ENCODE peak calls at places on chromosomes 16 and 17, in six cellular contexts. L is stimulated activated CD4-positive, alpha-beta T cell treated with anti-CD3 and anti-CD28 coated beads, Interleukin-15, amount 100 ng/mL, for 1 hour; J is WTC11; B is fibroblast of lung; V is bronchial epithelial cell; O is iris pigment epithelial cell. P is an unnamed sample.
A peak's percentile ranks its signal among the peaks of the same experiment; 100 is the strongest.

GRCh38 chr17:54455251-54455868 is 445.3 kb upstream of the TOM1L1 start:
- DNase-seq in J (no peak), O (no peak), L (no peak), B (no peak), V (no peak), P (peak; percentile 7)

GRCh38 chr16:67719778-67720144 is 645 bp upstream of the GFOD2 start:
- DNase-seq in L (no peak), J (no peak), V (peak; percentile 41), O (peak; percentile 70), B (peak; percentile 48), P (no peak)

GRCh38 chr16:22628994-22629393 is 118.3 kb downstream of the NPIPB5 start:
- DNase-seq in B (no peak), L (no peak), V (no peak), O (no peak), J (no peak), P (no peak)

GRCh38 chr16:19843371-19843770 is 41.3 kb downstream of the GPRC5B start:
- DNase-seq in L (no peak), J (no peak), B (no peak), V (peak; percentile 12), O (peak; percentile 74), P (peak; percentile 53)

GRCh38 chr17:6420173-6420641 is 14.7 kb downstream of the AIPL1 start:
- DNase-seq in J (peak; percentile 74), L (no peak), O (peak; percentile 36), V (no peak), B (no peak), P (peak; percentile 43)

GRCh38 chr16:56420613-56421012 is 4.7 kb downstream of the AMFR start:
- DNase-seq in B (no peak), L (no peak), V (no peak), O (no peak), J (no peak), P (no peak)

GRCh38 chr16:87855852-87856715 is 13.2 kb downstream of the SLC7A5 start:
- DNase-seq in L (peak; percentile 28), V (no peak), J (no peak), B (peak; percentile 56), O (peak; percentile 84), P (peak; percentile 80)

GRCh38 chr17:56918916-56919315 is 5.1 kb upstream of the TRIM25 start:
- DNase-seq in O (peak; percentile 76), B (peak; percentile 28), L (no peak), J (no peak), V (peak; percentile 93), P (no peak)

GRCh38 chr17:66834919-66835454 is at the start of gene CACNG5:
- DNase-seq in O (no peak), B (no peak), L (no peak), V (no peak), J (peak; percentile 69), P (no peak)

GRCh38 chr17:2924211-2924610 is 128.0 kb downstream of the RAP1GAP2 start:
- DNase-seq in O (peak; percentile 38), B (peak; percentile 42), J (peak; percentile 36), V (peak; percentile 38), L (no peak), P (no peak)

GRCh38 chr17:6457688-6458190 is 13.5 kb downstream of the PIMREG start:
- DNase-seq in V (no peak), O (no peak), B (no peak), L (no peak), J (no peak), P (no peak)

GRCh38 chr16:70736454-70737376 is 50.9 kb upstream of the MTSS2 start:
- DNase-seq in B (peak; percentile 28), J (no peak), O (no peak), V (no peak), L (no peak), P (no peak)

GRCh38 chr17:56159764-56160394 is 6.6 kb downstream of the ANKFN1 start:
- DNase-seq in V (no peak), L (no peak), O (no peak), J (no peak), B (no peak), P (no peak)

GRCh38 chr16:27495191-27495590 is 54.5 kb downstream of the GTF3C1 start:
- DNase-seq in V (no peak), L (no peak), J (no peak), O (peak; percentile 40), B (peak; percentile 90), P (no peak)

GRCh38 chr17:17504341-17505140 is 8.3 kb upstream of the RASD1 start:
- DNase-seq in B (no peak), O (no peak), J (no peak), L (no peak), V (no peak), P (no peak)

GRCh38 chr17:7857724-7858486 is at the start of gene CYB5D1:
- DNase-seq in B (peak; percentile 97), J (peak; percentile 83), O (peak; percentile 92), L (peak; percentile 80), V (no peak), P (peak; percentile 90)

GRCh38 chr17:9937901-9938300 is 32.8 kb upstream of the RCVRN start:
- DNase-seq in O (no peak), J (no peak), L (no peak), V (no peak), B (peak; percentile 21), P (no peak)

GRCh38 chr17:75640556-75641119 is 7.4 kb downstream of the SMIM5 start:
- DNase-seq in B (no peak), L (no peak), J (no peak), O (no peak), V (no peak), P (no peak)

GRCh38 chr16:31365131-31365865 is 10.3 kb downstream of the ITGAX start:
- DNase-seq in L (no peak), B (no peak), O (no peak), V (no peak), J (no peak), P (no peak)

GRCh38 chr17:21301593-21302550 is 17.4 kb downstream of the MAP2K3 start:
- DNase-seq in J (no peak), B (no peak), O (no peak), V (no peak), L (no peak), P (no peak)

GRCh38 chr17:57051886-57052342 is 33.1 kb upstream of the AKAP1 start:
- DNase-seq in J (no peak), B (no peak), L (no peak), O (no peak), V (peak; percentile 72), P (no peak)

GRCh38 chr16:56944954-56945839 is 13.3 kb downstream of the HERPUD1 start:
- DNase-seq in J (no peak), O (no peak), L (no peak), B (no peak), V (peak; percentile 84), P (peak; percentile 65)

GRCh38 chr17:63545302-63545928 is 4.9 kb upstream of the DCAF7 start:
- DNase-seq in J (no peak), L (no peak), B (no peak), V (no peak), O (no peak), P (peak; percentile 27)

GRCh38 chr16:20401475-20402016 is 3.0 kb downstream of the PDILT start:
- DNase-seq in J (no peak), O (no peak), L (no peak), V (no peak), B (no peak), P (no peak)

GRCh38 chr17:46935658-46936266 is 12.8 kb downstream of the GOSR2 start:
- DNase-seq in L (no peak), B (no peak), J (no peak), V (peak; percentile 77), O (no peak), P (no peak)

GRCh38 chr17:80866050-80866793 is 125.4 kb upstream of the CHMP6 start:
- DNase-seq in O (peak; percentile 56), V (peak; percentile 49), B (peak; percentile 67), J (peak; percentile 77), L (peak; percentile 48), P (peak; percentile 73)